ENCODE peak calls at places on chromosomes 12 and 14, in four cellular contexts. E is dorsolateral prefrontal cortex, N is thoracic aorta, P is endothelial cell. C is an unnamed sample.

GRCh38 chr12:43893670-43894069 is 57.8 kb downstream of the TMEM117 start:
- DNase-seq in E (no peak), N (no peak), P (no peak), C (no peak)

GRCh38 chr14:88468396-88468795 is 82.9 kb downstream of the SPATA7 start:
- DNase-seq in P (no peak), N (no peak), E (no peak), C (no peak)

GRCh38 chr12:89082354-89082753 is 269.9 kb downstream of the DUSP6 start:
- DNase-seq in N (no peak), P (no peak), E (no peak), C (no peak)

GRCh38 chr14:69661194-69661537 is 49.8 kb downstream of the SUSD6 start:
- DNase-seq in P (no peak), N (no peak), E (no peak), C (no peak)

GRCh38 chr14:93133476-93133875 is 17.8 kb upstream of the ITPK1 start:
- DNase-seq in P (no peak), E (no peak), N (no peak), C (no peak)

GRCh38 chr12:90250766-90251165 is 542.1 kb upstream of the ATP2B1 start:
- DNase-seq in E (peak), N (no peak), P (no peak), C (no peak)

GRCh38 chr14:65373011-65373670 is 39.4 kb upstream of the FUT8 start:
- DNase-seq in P (no peak), E (no peak), N (no peak), C (no peak)

GRCh38 chr12:24039113-24039525 is 89.6 kb upstream of the SOX5 start:
- DNase-seq in P (no peak), E (no peak), N (no peak), C (no peak)

GRCh38 chr12:4148418-4149056 is 125.0 kb upstream of the CCND2 start:
- DNase-seq in N (no peak), P (no peak), E (peak), C (no peak)

GRCh38 chr12:50620050-50620974 is 115.5 kb downstream of the DIP2B start:
- DNase-seq in E (no peak), N (no peak), P (no peak), C (no peak)

GRCh38 chr12:45439039-45439438 is 223.1 kb downstream of the ANO6 start:
- DNase-seq in P (no peak), E (no peak), N (no peak), C (no peak)

GRCh38 chr12:133038310-133038709 is 1.0 kb downstream of the ZNF84 start:
- DNase-seq in E (no peak), P (no peak), N (no peak), C (no peak)

GRCh38 chr14:64692189-64692588 is 12.0 kb upstream of the PLEKHG3 start:
- DNase-seq in N (no peak), E (no peak), P (no peak), C (no peak)

GRCh38 chr12:43931187-43931586 is 95.3 kb downstream of the TMEM117 start:
- DNase-seq in P (no peak), E (no peak), N (no peak), C (no peak)

GRCh38 chr14:100239200-100239839 is 376 bp downstream of the YY1 start:
- DNase-seq in E (no peak), P (no peak), N (no peak), C (peak)

GRCh38 chr14:100241279-100241678 is 2.3 kb downstream of the YY1 start:
- DNase-seq in E (no peak), P (no peak), N (no peak), C (no peak)

GRCh38 chr14:100238419-100239199 is at the start of gene YY1:
- DNase-seq in E (peak), P (peak), N (peak), C (peak)

GRCh38 chr14:100240725-100241032 is 1.7 kb downstream of the YY1 start:
- DNase-seq in P (no peak), N (no peak), E (no peak), C (no peak)

GRCh38 chr14:100239840-100240724 is 1.1 kb downstream of the YY1 start:
- DNase-seq in E (peak), N (peak), P (peak), C (peak)
- TF ChIP-seq CTCF in E (peak), N (peak), P (peak), C (peak)

GRCh38 chr12:103326190-103326589 is 169.6 kb downstream of the C12orf42 start:
- DNase-seq in N (no peak), E (no peak), P (no peak), C (no peak)
- TF ChIP-seq CTCF in N (no peak), E (no peak), P (peak), C (peak)

DNA sequence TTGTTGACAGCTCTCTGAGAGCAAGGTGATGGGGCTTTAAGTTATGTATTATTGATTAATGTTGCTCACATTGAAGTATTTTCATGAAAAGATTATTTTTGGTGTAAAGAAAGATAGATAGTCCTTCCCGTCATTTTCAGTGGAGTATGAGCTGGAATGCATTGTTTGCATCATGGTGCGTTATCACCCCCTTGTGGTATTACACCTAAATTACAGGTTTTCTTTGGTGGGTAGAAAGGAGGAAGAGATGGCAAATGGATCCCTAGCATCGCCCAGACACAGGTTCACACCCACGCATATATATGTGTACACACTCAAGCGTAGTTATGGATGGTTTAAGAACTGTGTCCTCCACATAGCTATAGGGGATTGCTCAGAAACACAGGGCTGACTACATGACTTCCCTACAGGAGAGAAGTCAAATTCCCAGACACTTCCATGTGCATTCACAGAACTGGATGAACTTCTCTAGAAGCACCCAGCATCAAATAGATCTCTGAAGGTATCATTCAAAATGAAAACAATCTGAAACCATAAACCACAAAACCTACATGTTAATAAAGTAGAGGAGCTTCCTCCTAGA is 14.4 kb upstream of the SERPINA10 start:
- DNase-seq in E (no peak), N (no peak), P (no peak), C (no peak)
- TF ChIP-seq CTCF in E (no peak), N (no peak), P (peak), C (peak)

GRCh38 chr14:100466111-100466856 is 120.9 kb downstream of the BEGAIN start:
- DNase-seq in P (no peak), E (no peak), N (no peak), C (no peak)
- TF ChIP-seq CTCF in P (no peak), E (no peak), N (no peak), C (no peak)